ENCODE peak calls at places on chromosomes 11 and 22, in ten cellular contexts. R is activated naive CD8-positive, alpha-beta T cell treated with anti-CD3 and anti-CD28 coated beads, Interleukin-2, amount 50 U/mL, for 24 hours; Z is posterior vena cava; M is ELR; O is nephron progenitor cell; W is AG09319; X is fibroblast of lung; D is SJSA1; V is stimulated activated CD4-positive, alpha-beta T cell treated with anti-CD3 and anti-CD28 coated beads, Interleukin-2, amount 100 ng/mL, for 4 hours; C is endothelial cell. P is an unnamed sample.

GRCh38 chr11:2088746-2089535 is 50.2 kb downstream of the IGF2 start:
- DNase-seq in R (no peak), Z (no peak), M (peak), O (no peak), W (no peak), X (no peak), D (peak), V (no peak), C (no peak), P (peak)

GRCh38 chr11:36631704-36632287 is 33.8 kb upstream of the RAG2 start:
- DNase-seq in R (no peak), Z (no peak), M (no peak), O (no peak), W (no peak), X (no peak), D (no peak), V (no peak), C (no peak), P (no peak)

GRCh38 chr11:19244084-19244483 is 3.3 kb upstream of the E2F8 start:
- DNase-seq in R (no peak), Z (no peak), M (no peak), O (no peak), W (no peak), X (peak), D (no peak), V (no peak), C (no peak), P (peak)

GRCh38 chr11:68780829-68781228 is 29.5 kb upstream of the TESMIN start:
- DNase-seq in R (peak), Z (no peak), M (peak), O (peak), W (no peak), X (no peak), D (no peak), V (no peak), C (peak), P (no peak)

GRCh38 chr11:128552783-128553661 is 34.3 kb downstream of the ETS1 start:
- DNase-seq in R (peak), Z (no peak), M (no peak), O (no peak), W (peak), X (peak), D (no peak), V (no peak), C (no peak), P (no peak)

GRCh38 chr11:100557830-100558611 is 129.1 kb upstream of the ARHGAP42 start:
- DNase-seq in R (no peak), Z (no peak), M (peak), O (no peak), W (no peak), X (peak), D (no peak), V (no peak), C (no peak), P (peak)

GRCh38 chr11:92707173-92707619 is 262.3 kb upstream of the MTNR1B start:
- DNase-seq in R (no peak), Z (no peak), M (no peak), O (no peak), W (no peak), X (no peak), D (no peak), V (no peak), C (no peak), P (no peak)

GRCh38 chr11:13104619-13105236 is 95.6 kb downstream of the RASSF10 start:
- DNase-seq in R (no peak), Z (no peak), M (no peak), O (no peak), W (no peak), X (no peak), D (no peak), V (no peak), C (no peak), P (no peak)

GRCh38 chr11:61092280-61092766 is 10.0 kb upstream of the CD5 start:
- DNase-seq in R (peak), Z (no peak), M (no peak), O (no peak), W (no peak), X (no peak), D (no peak), V (no peak), C (no peak), P (no peak)

GRCh38 chr11:117833401-117833891 is 8.9 kb upstream of the FXYD2 start:
- DNase-seq in R (no peak), Z (peak), M (no peak), O (no peak), W (no peak), X (no peak), D (no peak), V (no peak), C (no peak), P (no peak)

GRCh38 chr11:65710424-65710823 is 1.6 kb upstream of the KAT5 start:
- DNase-seq in R (no peak), Z (no peak), M (peak), O (no peak), W (no peak), X (no peak), D (no peak), V (no peak), C (no peak), P (no peak)

GRCh38 chr11:117195761-117196160 is 3.4 kb upstream of the TAGLN start:
- DNase-seq in R (no peak), Z (no peak), M (no peak), O (no peak), W (no peak), X (no peak), D (no peak), V (no peak), C (no peak), P (no peak)

GRCh38 chr11:33778682-33779081 is 4.4 kb upstream of the FBXO3 start:
- DNase-seq in R (no peak), Z (no peak), M (peak), O (no peak), W (peak), X (peak), D (no peak), V (no peak), C (no peak), P (no peak)

GRCh38 chr11:121513807-121514206 is 61.0 kb upstream of the SORL1-AS1 start:
- DNase-seq in R (no peak), Z (no peak), M (no peak), O (no peak), W (no peak), X (no peak), D (no peak), V (no peak), C (no peak), P (no peak)

GRCh38 chr11:60830478-60831142 is 11.3 kb upstream of the CCDC86 start:
- DNase-seq in R (no peak), Z (no peak), M (no peak), O (no peak), W (no peak), X (no peak), D (no peak), V (no peak), C (no peak), P (no peak)

GRCh38 chr22:22593964-22594656 is 35.0 kb upstream of the PRAME start:
- DNase-seq in R (peak), Z (no peak), M (peak), O (peak), W (peak), X (peak), D (no peak), V (peak), C (peak), P (peak)

GRCh38 chr11:61698173-61698965 is 18.2 kb downstream of the DAGLA start:
- DNase-seq in R (no peak), Z (no peak), M (no peak), O (no peak), W (no peak), X (peak), D (no peak), V (no peak), C (no peak), P (no peak)

GRCh38 chr11:17542249-17542648 is 2.0 kb downstream of the USH1C start:
- DNase-seq in R (no peak), Z (peak), M (no peak), O (no peak), W (no peak), X (no peak), D (no peak), V (no peak), C (no peak), P (no peak)

GRCh38 chr11:83674498-83674897 is 388.3 kb upstream of the CCDC90B start:
- DNase-seq in R (no peak), Z (no peak), M (no peak), O (no peak), W (no peak), X (no peak), D (no peak), V (no peak), C (no peak), P (no peak)

GRCh38 chr11:12674936-12675696 is 895 bp downstream of the TEAD1 start:
- DNase-seq in R (no peak), Z (no peak), M (peak), O (peak), W (no peak), X (peak), D (no peak), V (no peak), C (peak), P (no peak)

GRCh38 chr11:118049771-118050170 is 27.1 kb upstream of the TMPRSS4 start:
- DNase-seq in R (no peak), Z (peak), M (no peak), O (no peak), W (no peak), X (no peak), D (no peak), V (no peak), C (no peak), P (no peak)

GRCh38 chr11:60785806-60786361 is 751 bp downstream of the MS4A10 start:
- DNase-seq in R (no peak), Z (peak), M (peak), O (no peak), W (no peak), X (peak), D (peak), V (no peak), C (no peak), P (no peak)

GRCh38 chr11:46967962-46968361 is 31.4 kb downstream of the CSTPP1 start:
- DNase-seq in R (no peak), Z (no peak), M (no peak), O (no peak), W (no peak), X (no peak), D (no peak), V (no peak), C (no peak), P (no peak)

GRCh38 chr11:45086526-45086925 is 59.9 kb upstream of the PRDM11 start:
- DNase-seq in R (no peak), Z (no peak), M (no peak), O (no peak), W (no peak), X (no peak), D (no peak), V (no peak), C (no peak), P (no peak)

GRCh38 chr22:44450503-44450902 is 47.5 kb downstream of the RTL6 start:
- DNase-seq in R (no peak), Z (peak), M (no peak), O (no peak), W (no peak), X (no peak), D (no peak), V (no peak), C (no peak), P (no peak)

GRCh38 chr22:47355388-47355725 is 592.9 kb downstream of the TBC1D22A start:
- DNase-seq in R (no peak), Z (peak), M (no peak), O (no peak), W (no peak), X (no peak), D (no peak), V (no peak), C (no peak), P (no peak)

GRCh38 chr11:75665126-75665525 is 3.7 kb downstream of the MAP6 start:
- DNase-seq in R (no peak), Z (no peak), M (no peak), O (no peak), W (no peak), X (no peak), D (no peak), V (no peak), C (no peak), P (no peak)

GRCh38 chr11:7577883-7578242 is 64.1 kb downstream of the PPFIBP2 start:
- DNase-seq in R (no peak), Z (no peak), M (peak), O (no peak), W (no peak), X (peak), D (no peak), V (no peak), C (peak), P (peak)

GRCh38 chr11:111840143-111840542 is 31.2 kb downstream of the ALG9 start:
- DNase-seq in R (no peak), Z (no peak), M (no peak), O (no peak), W (no peak), X (no peak), D (no peak), V (no peak), C (no peak), P (no peak)

GRCh38 chr11:64206457-64207246 is at the start of gene FERMT3:
- DNase-seq in R (peak), Z (peak), M (no peak), O (no peak), W (no peak), X (no peak), D (no peak), V (peak), C (no peak), P (no peak)

GRCh38 chr22:23251445-23252093 is 71.3 kb downstream of the BCR start:
- DNase-seq in R (peak), Z (no peak), M (peak), O (no peak), W (no peak), X (no peak), D (no peak), V (no peak), C (no peak), P (peak)

P was measured in PC-3.